ENCODE peak calls at places on chromosome 6, in four cellular contexts. T is ACHN, W is colonic mucosa, A is brain microvascular endothelial cell. I is an unnamed sample.

GRCh38 chr6:87436435-87436834 is 28.7 kb downstream of the CFAP206 start:
- DNase-seq in A (peak), W (peak), T (peak), I (peak)

GRCh38 chr6:110688661-110689268 is 126.5 kb downstream of the CDK19 start:
- DNase-seq in W (peak), T (no peak), A (no peak), I (no peak)

GRCh38 chr6:166360243-166361079 is 18.1 kb upstream of the SFT2D1 start:
- DNase-seq in W (no peak), T (no peak), A (no peak), I (no peak)

GRCh38 chr6:120514544-120514943 is 819.7 kb downstream of the TBC1D32 start:
- DNase-seq in W (no peak), A (no peak), T (no peak), I (no peak)

GRCh38 chr6:144659202-144659731 is 374.1 kb downstream of the UTRN start:
- DNase-seq in A (peak), T (no peak), W (peak), I (peak)

GRCh38 chr6:145656128-145656527 is 79.2 kb downstream of the EPM2A start:
- DNase-seq in T (no peak), A (no peak), W (no peak), I (no peak)

GRCh38 chr6:34469499-34469898 is 3.6 kb downstream of the PACSIN1 start:
- DNase-seq in T (no peak), A (no peak), W (no peak), I (no peak)

GRCh38 chr6:125717120-125717731 is 32.2 kb upstream of the HEY2 start:
- DNase-seq in W (no peak), T (peak), A (no peak), I (no peak)

GRCh38 chr6:153511896-153512496 is 380.9 kb upstream of the RGS17 start:
- DNase-seq in W (no peak), T (peak), A (peak), I (no peak)